ENCODE peak calls at places on chromosomes 12 and 14, in eight cellular contexts. One of them, this sample, is unnamed.

GRCh38 chr12:26187429-26187828 is 7.9 kb upstream of the SSPN start:
- DNase-seq in fibroblast of lung: no peak
- DNase-seq in upper lobe of right lung: no peak
- DNase-seq in neural progenitor cell: peak
- DNase-seq in OCI-LY7: peak
- DNase-seq in AG04450: no peak
- DNase-seq in astrocyte: no peak
- DNase-seq in lower leg skin: no peak
- DNase-seq in this sample: no peak

GRCh38 chr14:29220077-29220476 is 453.5 kb downstream of the FOXG1 start:
- DNase-seq in neural progenitor cell: no peak
- DNase-seq in AG04450: no peak
- DNase-seq in fibroblast of lung: no peak
- DNase-seq in upper lobe of right lung: no peak
- DNase-seq in OCI-LY7: no peak
- DNase-seq in astrocyte: no peak
- DNase-seq in lower leg skin: no peak
- DNase-seq in this sample: no peak

GRCh38 chr12:15846887-15847286 is 35.3 kb upstream of the STRAP start:
- DNase-seq in AG04450: no peak
- DNase-seq in lower leg skin: no peak
- DNase-seq in fibroblast of lung: peak
- DNase-seq in upper lobe of right lung: no peak
- DNase-seq in astrocyte: peak
- DNase-seq in neural progenitor cell: no peak
- DNase-seq in OCI-LY7: no peak
- DNase-seq in this sample: peak

GRCh38 chr14:35202195-35202594 is 79.8 kb downstream of the PRORP start:
- DNase-seq in OCI-LY7: no peak
- DNase-seq in fibroblast of lung: no peak
- DNase-seq in astrocyte: no peak
- DNase-seq in upper lobe of right lung: no peak
- DNase-seq in lower leg skin: no peak
- DNase-seq in AG04450: no peak
- DNase-seq in neural progenitor cell: no peak
- DNase-seq in this sample: no peak

GRCh38 chr12:127381043-127381668 is 885.8 kb upstream of the TMEM132C start:
- DNase-seq in upper lobe of right lung: peak
- DNase-seq in astrocyte: peak
- DNase-seq in lower leg skin: no peak
- DNase-seq in neural progenitor cell: peak
- DNase-seq in AG04450: no peak
- DNase-seq in OCI-LY7: peak
- DNase-seq in fibroblast of lung: peak
- DNase-seq in this sample: peak

GRCh38 chr12:125187148-125187733 is 122.0 kb downstream of the AACS start:
- DNase-seq in fibroblast of lung: peak
- DNase-seq in upper lobe of right lung: no peak
- DNase-seq in AG04450: no peak
- DNase-seq in lower leg skin: no peak
- DNase-seq in neural progenitor cell: peak
- DNase-seq in OCI-LY7: no peak
- DNase-seq in astrocyte: no peak
- DNase-seq in this sample: no peak

GRCh38 chr12:107541001-107541400 is 144.6 kb upstream of the PWP1 start:
- DNase-seq in neural progenitor cell: no peak
- DNase-seq in astrocyte: no peak
- DNase-seq in OCI-LY7: no peak
- DNase-seq in upper lobe of right lung: no peak
- DNase-seq in fibroblast of lung: no peak
- DNase-seq in lower leg skin: no peak
- DNase-seq in AG04450: no peak
- DNase-seq in this sample: no peak

GRCh38 chr12:116698131-116698495 is 39.8 kb downstream of the SPRING1 start:
- DNase-seq in upper lobe of right lung: no peak
- DNase-seq in OCI-LY7: no peak
- DNase-seq in lower leg skin: no peak
- DNase-seq in neural progenitor cell: no peak
- DNase-seq in astrocyte: no peak
- DNase-seq in AG04450: no peak
- DNase-seq in fibroblast of lung: no peak
- DNase-seq in this sample: no peak

GRCh38 chr14:36091096-36091495 is 85.4 kb downstream of the PTCSC3 start:
- DNase-seq in AG04450: peak
- DNase-seq in astrocyte: peak
- DNase-seq in upper lobe of right lung: no peak
- DNase-seq in OCI-LY7: no peak
- DNase-seq in lower leg skin: no peak
- DNase-seq in neural progenitor cell: no peak
- DNase-seq in fibroblast of lung: peak
- DNase-seq in this sample: peak

GRCh38 chr12:9694220-9694619 is 24.7 kb downstream of the CLEC2D start:
- DNase-seq in OCI-LY7: no peak
- DNase-seq in upper lobe of right lung: no peak
- DNase-seq in fibroblast of lung: no peak
- DNase-seq in lower leg skin: no peak
- DNase-seq in neural progenitor cell: no peak
- DNase-seq in astrocyte: no peak
- DNase-seq in AG04450: no peak
- DNase-seq in this sample: no peak

GRCh38 chr12:104598342-104599271 is 141.9 kb downstream of the CHST11 start:
- DNase-seq in AG04450: no peak
- DNase-seq in astrocyte: no peak
- DNase-seq in neural progenitor cell: no peak
- DNase-seq in OCI-LY7: no peak
- DNase-seq in lower leg skin: no peak
- DNase-seq in fibroblast of lung: no peak
- DNase-seq in upper lobe of right lung: no peak
- DNase-seq in this sample: no peak

GRCh38 chr14:77125275-77126073 is 16.1 kb downstream of the ZDHHC22 start:
- DNase-seq in lower leg skin: no peak
- DNase-seq in fibroblast of lung: no peak
- DNase-seq in OCI-LY7: no peak
- DNase-seq in astrocyte: no peak
- DNase-seq in AG04450: no peak
- DNase-seq in upper lobe of right lung: no peak
- DNase-seq in neural progenitor cell: peak
- DNase-seq in this sample: no peak
- TF ChIP-seq CTCF in lower leg skin: no peak
- TF ChIP-seq CTCF in fibroblast of lung: no peak
- TF ChIP-seq CTCF in OCI-LY7: no peak
- TF ChIP-seq CTCF in astrocyte: no peak
- TF ChIP-seq CTCF in AG04450: no peak
- TF ChIP-seq CTCF in upper lobe of right lung: no peak
- TF ChIP-seq CTCF in neural progenitor cell: peak
- TF ChIP-seq CTCF in this sample: no peak

GRCh38 chr14:90674716-90675115 is 141.5 kb downstream of the TTC7B start:
- DNase-seq in upper lobe of right lung: no peak
- DNase-seq in AG04450: no peak
- DNase-seq in OCI-LY7: no peak
- DNase-seq in neural progenitor cell: no peak
- DNase-seq in lower leg skin: no peak
- DNase-seq in astrocyte: no peak
- DNase-seq in fibroblast of lung: no peak
- DNase-seq in this sample: no peak
- H3K4me3 ChIP-seq in upper lobe of right lung: no peak
- H3K4me3 ChIP-seq in AG04450: no peak
- H3K4me3 ChIP-seq in OCI-LY7: no peak
- H3K4me3 ChIP-seq in neural progenitor cell: no peak
- H3K4me3 ChIP-seq in lower leg skin: no peak
- H3K4me3 ChIP-seq in astrocyte: no peak
- H3K4me3 ChIP-seq in fibroblast of lung: no peak
- H3K4me3 ChIP-seq in this sample: no peak

GRCh38 chr14:54489318-54489683 is 521 bp upstream of the GMFB start:
- DNase-seq in lower leg skin: no peak
- DNase-seq in OCI-LY7: no peak
- DNase-seq in fibroblast of lung: no peak
- DNase-seq in astrocyte: no peak
- DNase-seq in AG04450: no peak
- DNase-seq in neural progenitor cell: no peak
- DNase-seq in upper lobe of right lung: no peak
- DNase-seq in this sample: no peak

GRCh38 chr14:54486685-54487084 is 2.1 kb downstream of the GMFB start:
- DNase-seq in upper lobe of right lung: no peak
- DNase-seq in astrocyte: no peak
- DNase-seq in fibroblast of lung: no peak
- DNase-seq in neural progenitor cell: no peak
- DNase-seq in AG04450: no peak
- DNase-seq in OCI-LY7: peak
- DNase-seq in lower leg skin: no peak
- DNase-seq in this sample: no peak

GRCh38 chr14:54487771-54488170 is 1.0 kb downstream of the GMFB start:
- DNase-seq in neural progenitor cell: peak
- DNase-seq in lower leg skin: no peak
- DNase-seq in AG04450: no peak
- DNase-seq in OCI-LY7: no peak
- DNase-seq in upper lobe of right lung: no peak
- DNase-seq in astrocyte: peak
- DNase-seq in fibroblast of lung: peak
- DNase-seq in this sample: peak

GRCh38 chr14:54488646-54489317 is at the start of gene GMFB:
- DNase-seq in astrocyte: peak
- DNase-seq in OCI-LY7: peak
- DNase-seq in upper lobe of right lung: peak
- DNase-seq in lower leg skin: peak
- DNase-seq in AG04450: peak
- DNase-seq in neural progenitor cell: peak
- DNase-seq in fibroblast of lung: peak
- DNase-seq in this sample: peak

DNA sequence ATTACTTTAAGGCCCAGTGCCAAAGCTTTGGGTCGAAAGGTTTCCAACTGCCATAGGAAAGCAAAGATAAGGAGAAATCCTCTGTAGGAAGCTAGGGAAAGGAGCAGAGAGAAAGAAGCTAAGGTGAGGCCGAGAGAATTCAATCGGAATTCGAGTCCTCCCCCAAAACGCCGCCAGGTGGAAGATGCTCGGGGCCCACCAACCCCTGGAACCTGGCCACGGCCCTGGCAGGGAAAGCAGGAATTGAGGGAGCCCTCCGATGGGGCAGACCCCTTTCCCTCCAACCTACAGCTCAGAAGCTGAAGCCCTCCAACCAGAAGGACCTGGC is 498 bp downstream of the GMFB start:
- DNase-seq in AG04450: no peak
- DNase-seq in OCI-LY7: peak
- DNase-seq in neural progenitor cell: no peak
- DNase-seq in upper lobe of right lung: no peak
- DNase-seq in astrocyte: no peak
- DNase-seq in fibroblast of lung: no peak
- DNase-seq in lower leg skin: no peak
- DNase-seq in this sample: no peak
- TF ChIP-seq CTCF in AG04450: no peak
- TF ChIP-seq CTCF in OCI-LY7: peak
- TF ChIP-seq CTCF in neural progenitor cell: peak
- TF ChIP-seq CTCF in upper lobe of right lung: no peak
- TF ChIP-seq CTCF in astrocyte: no peak
- TF ChIP-seq CTCF in fibroblast of lung: no peak
- TF ChIP-seq CTCF in lower leg skin: no peak
- TF ChIP-seq CTCF in this sample: peak

GRCh38 chr12:54139030-54139429 is 49.8 kb downstream of the SMUG1 start:
- DNase-seq in AG04450: no peak
- DNase-seq in fibroblast of lung: no peak
- DNase-seq in upper lobe of right lung: no peak
- DNase-seq in neural progenitor cell: no peak
- DNase-seq in astrocyte: no peak
- DNase-seq in lower leg skin: no peak
- DNase-seq in OCI-LY7: no peak
- DNase-seq in this sample: no peak

GRCh38 chr12:54138219-54138618 is 50.6 kb downstream of the SMUG1 start:
- DNase-seq in lower leg skin: no peak
- DNase-seq in upper lobe of right lung: no peak
- DNase-seq in astrocyte: no peak
- DNase-seq in neural progenitor cell: no peak
- DNase-seq in AG04450: no peak
- DNase-seq in OCI-LY7: peak
- DNase-seq in fibroblast of lung: no peak
- DNase-seq in this sample: no peak

GRCh38 chr12:54141534-54142475 is 47.0 kb downstream of the SMUG1 start:
- DNase-seq in upper lobe of right lung: no peak
- DNase-seq in OCI-LY7: no peak
- DNase-seq in astrocyte: peak
- DNase-seq in AG04450: no peak
- DNase-seq in fibroblast of lung: peak
- DNase-seq in neural progenitor cell: no peak
- DNase-seq in lower leg skin: no peak
- DNase-seq in this sample: no peak

GRCh38 chr12:54143233-54143986 is 45.4 kb downstream of the SMUG1 start:
- DNase-seq in fibroblast of lung: no peak
- DNase-seq in upper lobe of right lung: no peak
- DNase-seq in AG04450: no peak
- DNase-seq in neural progenitor cell: no peak
- DNase-seq in lower leg skin: no peak
- DNase-seq in OCI-LY7: no peak
- DNase-seq in astrocyte: no peak
- DNase-seq in this sample: no peak

DNA sequence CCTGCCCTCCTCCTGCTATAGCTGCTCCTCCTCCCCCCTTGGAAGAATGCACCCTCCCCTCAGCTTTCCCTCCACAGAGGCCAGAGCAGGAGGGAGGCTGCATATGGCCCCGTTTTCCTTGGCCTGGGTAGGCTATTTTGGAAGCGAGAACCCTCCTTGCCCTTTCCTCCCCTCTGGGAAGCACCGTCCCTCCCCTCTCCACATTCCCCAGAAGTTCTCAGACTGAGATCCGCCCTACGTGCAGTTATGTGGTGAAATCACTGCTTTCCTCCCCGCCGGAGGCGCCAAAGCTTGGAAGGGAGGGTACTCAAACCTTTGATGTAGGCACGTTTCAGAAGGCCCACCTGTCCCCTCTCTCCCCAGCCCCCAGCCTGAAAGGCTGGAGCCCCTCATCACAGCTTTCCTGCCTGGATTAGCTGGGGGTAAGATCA is 47.8 kb downstream of the SMUG1 start:
- DNase-seq in neural progenitor cell: peak
- DNase-seq in AG04450: no peak
- DNase-seq in OCI-LY7: no peak
- DNase-seq in upper lobe of right lung: no peak
- DNase-seq in lower leg skin: no peak
- DNase-seq in astrocyte: no peak
- DNase-seq in fibroblast of lung: no peak
- DNase-seq in this sample: no peak
- H3K4me3 ChIP-seq in neural progenitor cell: no peak
- H3K4me3 ChIP-seq in AG04450: no peak
- H3K4me3 ChIP-seq in OCI-LY7: no peak
- H3K4me3 ChIP-seq in upper lobe of right lung: no peak
- H3K4me3 ChIP-seq in lower leg skin: no peak
- H3K4me3 ChIP-seq in astrocyte: no peak
- H3K4me3 ChIP-seq in fibroblast of lung: no peak
- H3K4me3 ChIP-seq in this sample: no peak

GRCh38 chr14:94631050-94631449 is 18.9 kb downstream of the SERPINA3 start:
- DNase-seq in OCI-LY7: no peak
- DNase-seq in fibroblast of lung: no peak
- DNase-seq in neural progenitor cell: no peak
- DNase-seq in AG04450: no peak
- DNase-seq in lower leg skin: no peak
- DNase-seq in upper lobe of right lung: no peak
- DNase-seq in astrocyte: no peak
- DNase-seq in this sample: no peak
- TF ChIP-seq CTCF in OCI-LY7: no peak
- TF ChIP-seq CTCF in fibroblast of lung: no peak
- TF ChIP-seq CTCF in neural progenitor cell: no peak
- TF ChIP-seq CTCF in AG04450: no peak
- TF ChIP-seq CTCF in lower leg skin: no peak
- TF ChIP-seq CTCF in upper lobe of right lung: no peak
- TF ChIP-seq CTCF in astrocyte: no peak
- TF ChIP-seq CTCF in this sample: no peak

GRCh38 chr12:7439579-7440505 is 4.1 kb downstream of the CD163L1 start:
- DNase-seq in AG04450: peak
- DNase-seq in OCI-LY7: no peak
- DNase-seq in neural progenitor cell: peak
- DNase-seq in astrocyte: peak
- DNase-seq in lower leg skin: no peak
- DNase-seq in upper lobe of right lung: peak
- DNase-seq in fibroblast of lung: peak
- DNase-seq in this sample: peak
- H3K4me3 ChIP-seq in AG04450: peak
- H3K4me3 ChIP-seq in OCI-LY7: no peak
- H3K4me3 ChIP-seq in neural progenitor cell: peak
- H3K4me3 ChIP-seq in astrocyte: peak
- H3K4me3 ChIP-seq in lower leg skin: no peak
- H3K4me3 ChIP-seq in upper lobe of right lung: peak
- H3K4me3 ChIP-seq in fibroblast of lung: peak
- H3K4me3 ChIP-seq in this sample: peak